ENCODE peak calls at places on chromosomes 16 and 17, in four cellular contexts. Q, W, G and N are unnamed samples.

GRCh38 chr16:83928341-83929055 is 24.5 kb upstream of the OSGIN1 start:
- DNase-seq in W (peak; percentile 81), G (no peak), Q (no peak), N (no peak)

GRCh38 chr17:78611636-78612035 is 34.4 kb upstream of the DNAH17 start:
- DNase-seq in G (no peak), Q (no peak), W (no peak), N (no peak)

GRCh38 chr16:69169051-69169450 is 17.9 kb upstream of the SNTB2 start:
- DNase-seq in Q (no peak), W (no peak), G (no peak), N (no peak)

GRCh38 chr17:12320286-12320685 is 299.6 kb downstream of the MAP2K4 start:
- DNase-seq in G (no peak), W (no peak), Q (no peak), N (no peak)

GRCh38 chr17:10149573-10150399 is 48.6 kb downstream of the GAS7 start:
- DNase-seq in W (peak; percentile 7), Q (no peak), G (no peak), N (no peak)

GRCh38 chr16:25109643-25110042 is 1.9 kb upstream of the LCMT1 start:
- DNase-seq in G (no peak), Q (no peak), W (peak; percentile 97), N (peak; percentile 54)

GRCh38 chr17:4743898-4744297 is 4.2 kb upstream of the CXCL16 start:
- DNase-seq in G (no peak), W (no peak), Q (no peak), N (no peak)

GRCh38 chr17:65514082-65514481 is 47.4 kb downstream of the AXIN2 start:
- DNase-seq in G (no peak), Q (no peak), W (peak; percentile 38), N (no peak)

GRCh38 chr16:57042157-57043111 is 49.9 kb upstream of the CPNE2 start:
- DNase-seq in Q (peak; percentile 73), G (peak; percentile 86), W (peak; percentile 92), N (no peak)

GRCh38 chr16:15759070-15759469 is 97.8 kb downstream of the MYH11 start:
- DNase-seq in Q (no peak), G (no peak), W (no peak), N (no peak)

GRCh38 chr17:48612456-48612853 is 1.6 kb upstream of the HOXB7 start:
- DNase-seq in G (no peak), Q (no peak), W (no peak), N (no peak)

GRCh38 chr16:81429045-81429521 is 15.5 kb upstream of the CMIP start:
- DNase-seq in W (no peak), G (no peak), Q (no peak), N (no peak)

GRCh38 chr17:61583242-61583641 is 7.8 kb downstream of the NACA2 start:
- DNase-seq in G (peak; percentile 45), W (peak; percentile 74), Q (no peak), N (no peak)
- TF ChIP-seq CTCF in G (no peak), W (peak; percentile 49), Q (no peak), N (no peak)

DNA sequence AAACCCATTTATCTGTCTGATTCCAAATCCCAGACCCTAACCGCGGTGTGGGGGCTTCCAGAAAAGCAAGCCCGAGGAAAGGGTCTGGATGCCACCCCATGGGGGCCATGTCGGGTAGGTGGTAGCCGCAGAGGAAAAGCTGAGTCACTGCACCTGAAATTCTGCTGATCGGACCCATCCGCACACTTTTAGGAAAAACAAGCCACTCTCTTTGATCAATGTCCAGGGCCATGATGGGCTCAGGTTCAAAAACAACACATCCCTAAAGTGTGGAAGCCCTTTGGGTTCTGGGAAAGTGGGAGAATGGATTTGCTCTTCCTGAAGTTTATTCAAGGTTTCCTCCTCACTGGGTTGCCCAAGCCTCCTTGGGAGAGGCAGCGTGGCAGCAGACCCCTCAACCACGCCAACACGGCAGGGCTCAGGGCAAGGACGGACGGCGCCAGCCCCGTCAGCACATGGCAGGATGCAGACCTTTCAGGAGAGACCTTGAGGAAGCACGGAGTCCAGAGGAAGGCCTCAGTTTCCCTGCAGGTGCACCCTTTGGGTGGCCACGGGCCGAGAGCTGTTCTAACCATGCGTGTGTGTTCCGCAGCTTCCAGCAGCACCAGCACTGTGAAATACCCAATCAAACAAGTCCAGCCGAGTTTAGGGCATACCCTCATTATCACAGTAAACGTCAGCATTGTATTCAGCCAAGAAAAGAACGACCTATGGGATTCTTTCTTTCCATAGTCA is 367.0 kb downstream of the FOXL1 start:
- DNase-seq in Q (no peak), G (no peak), W (no peak), N (no peak)
- TF ChIP-seq CTCF in Q (no peak), G (no peak), W (no peak), N (no peak)

GRCh38 chr17:34178047-34178446 is 77.0 kb upstream of the CCL2 start:
- DNase-seq in W (no peak), G (no peak), Q (no peak), N (no peak)
- TF ChIP-seq CTCF in W (no peak), G (no peak), Q (no peak), N (no peak)

GRCh38 chr16:58046936-58047335 is 21.4 kb downstream of the MMP15 start:
- DNase-seq in W (no peak), G (no peak), Q (no peak), N (no peak)

GRCh38 chr16:58046054-58046881 is 20.7 kb downstream of the MMP15 start:
- DNase-seq in W (no peak), G (no peak), Q (no peak), N (no peak)

GRCh38 chr16:58048494-58048893 is 22.9 kb downstream of the MMP15 start:
- DNase-seq in G (no peak), W (no peak), Q (no peak), N (no peak)

GRCh38 chr16:58048914-58049696 is 23.6 kb downstream of the MMP15 start:
- DNase-seq in W (no peak), Q (no peak), G (no peak), N (no peak)

GRCh38 chr16:58047557-58048348 is 22.2 kb downstream of the MMP15 start:
- DNase-seq in W (no peak), Q (no peak), G (no peak), N (no peak)
- TF ChIP-seq CTCF in W (no peak), Q (no peak), G (no peak), N (no peak)

GRCh38 chr16:75644240-75645012 is 3.0 kb downstream of the KARS1 start:
- DNase-seq in G (no peak), W (peak; percentile 53), Q (no peak), N (no peak)
- TF ChIP-seq CTCF in G (no peak), W (peak; percentile 47), Q (no peak), N (no peak)